ENCODE peak calls at places on chromosomes 7 and 10, in five cellular contexts. N is left ventricle myocardium inferior, B is heart right ventricle, Z is ovary, L is stomach. P is an unnamed sample.

GRCh38 chr10:46523881-46524470 is 32.5 kb downstream of the GPRIN2 start:
- DNase-seq in N (peak; percentile 12), B (no peak), Z (peak; percentile 84), L (peak; percentile 28), P (peak; percentile 94)

GRCh38 chr10:81872206-81872605 is 2.8 kb upstream of the NRG3 start:
- DNase-seq in N (no peak), B (no peak), Z (no peak), L (no peak), P (no peak)

GRCh38 chr7:54841772-54842707 is 83.0 kb upstream of the SEC61G start:
- DNase-seq in N (peak; percentile 38), B (peak; percentile 57), Z (no peak), L (no peak), P (no peak)

GRCh38 chr10:82680688-82681087 is 805.7 kb downstream of the NRG3 start:
- DNase-seq in N (no peak), B (no peak), Z (no peak), L (no peak), P (no peak)

GRCh38 chr7:34596887-34597286 is 61.1 kb upstream of the NPSR1 start:
- DNase-seq in N (no peak), B (no peak), Z (no peak), L (no peak), P (peak; percentile 40)

GRCh38 chr10:112958275-112958995 is 8.4 kb downstream of the TCF7L2 start:
- DNase-seq in N (no peak), B (no peak), Z (no peak), L (no peak), P (no peak)

GRCh38 chr10:123808873-123809272 is 82.7 kb downstream of the CPXM2 start:
- DNase-seq in N (no peak), B (no peak), Z (no peak), L (no peak), P (peak; percentile 73)

GRCh38 chr10:132383026-132383565 is 13.9 kb upstream of the PWWP2B start:
- DNase-seq in N (no peak), B (no peak), Z (no peak), L (no peak), P (no peak)

GRCh38 chr10:43001427-43001795 is 75.5 kb upstream of the RET start:
- DNase-seq in N (no peak), B (no peak), Z (no peak), L (no peak), P (no peak)

GRCh38 chr10:101839421-101840063 is 4.1 kb downstream of the KCNIP2 start:
- DNase-seq in N (peak; percentile 48), B (no peak), Z (no peak), L (peak; percentile 60), P (no peak)

GRCh38 chr7:42053834-42054233 is 183.2 kb downstream of the GLI3 start:
- DNase-seq in N (no peak), B (no peak), Z (no peak), L (no peak), P (no peak)

DNA sequence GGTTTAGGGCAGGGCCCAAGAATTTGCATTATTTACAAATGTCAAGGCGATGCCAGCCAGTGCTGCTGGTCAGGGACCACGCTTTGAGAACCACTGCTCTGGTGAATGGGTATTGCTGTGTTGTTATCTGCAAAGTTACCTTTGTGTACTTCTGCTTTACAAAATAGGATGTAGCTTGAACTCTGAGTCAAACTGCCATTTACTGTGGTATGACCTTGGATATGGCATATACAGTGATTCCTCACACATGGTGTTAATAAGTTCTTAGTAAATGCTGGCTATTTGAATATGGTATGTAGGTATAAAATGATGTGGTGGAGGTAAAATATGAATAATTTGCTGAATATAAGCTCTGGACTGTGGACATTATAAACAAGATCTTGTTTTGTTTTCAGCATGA is 148.9 kb downstream of the AUTS2 start:
- DNase-seq in N (no peak), B (no peak), Z (no peak), L (no peak), P (no peak)
- H3K4me1 ChIP-seq in N (peaks cover 15% of the 10 kb centered on the region), B (peaks cover 6% of the 10 kb centered on the region), Z (peaks cover 6% of the 10 kb centered on the region), L (no peaks in the 10 kb centered on the region), P (peaks cover 9% of the 10 kb centered on the region)

GRCh38 chr7:115032986-115033385 is 111.1 kb downstream of the MDFIC start:
- DNase-seq in N (no peak), B (no peak), Z (no peak), L (no peak), P (no peak)
- TF ChIP-seq CTCF in N (no peak), B (no peak), Z (no peak), L (no peak), P (no peak)

GRCh38 chr7:506391-506831 is 13.2 kb downstream of the PDGFA start:
- DNase-seq in N (peak; percentile 8), B (no peak), Z (no peak), L (no peak), P (no peak)

GRCh38 chr7:505171-505570 is 14.5 kb downstream of the PDGFA start:
- DNase-seq in N (peak; percentile 5), B (no peak), Z (no peak), L (no peak), P (no peak)

GRCh38 chr7:508461-509170 is 11.0 kb downstream of the PDGFA start:
- DNase-seq in N (peak; percentile 2), B (no peak), Z (no peak), L (no peak), P (no peak)

GRCh38 chr7:507623-508305 is 11.9 kb downstream of the PDGFA start:
- DNase-seq in N (peak; percentile 12), B (no peak), Z (no peak), L (no peak), P (no peak)

DNA sequence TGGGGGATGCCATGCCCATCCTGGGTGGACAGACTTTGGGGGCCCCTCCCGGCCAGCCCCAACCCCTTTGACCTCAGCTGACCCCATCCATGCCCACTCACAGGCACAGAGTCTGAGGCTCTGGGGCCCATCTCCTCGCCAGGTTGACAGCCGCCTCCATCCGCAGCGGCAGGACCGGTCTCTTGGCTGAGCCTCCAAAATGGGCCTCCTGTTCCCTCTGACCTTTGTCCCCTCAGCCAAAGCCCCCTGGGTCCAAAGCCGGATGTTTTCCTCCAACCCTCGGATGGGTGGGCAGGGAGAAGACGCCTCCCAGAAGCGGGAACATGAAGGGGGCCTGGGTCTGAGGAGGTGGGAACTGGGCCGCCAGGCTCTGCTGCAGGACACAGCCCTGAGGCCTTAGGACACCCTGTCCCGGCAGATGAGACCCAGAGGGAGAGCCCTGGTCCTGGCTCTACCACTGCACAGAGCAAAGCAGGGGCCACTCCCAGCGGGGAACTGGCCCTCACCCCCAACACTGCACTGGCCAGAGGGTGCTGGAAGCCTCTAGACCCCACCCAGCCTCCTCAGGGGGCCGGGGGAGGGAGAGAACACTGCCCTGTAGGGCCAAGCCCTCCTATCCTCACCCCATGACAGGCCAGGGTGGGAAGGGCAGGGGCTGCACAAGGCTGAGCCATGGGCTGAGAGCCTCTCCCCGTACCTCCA is 12.6 kb downstream of the PDGFA start:
- DNase-seq in N (peak; percentile 7), B (no peak), Z (no peak), L (no peak), P (no peak)
- H3K4me1 ChIP-seq in N (peaks cover 29% of the 10 kb centered on the region), B (peaks cover 23% of the 10 kb centered on the region), Z (no peaks in the 10 kb centered on the region), L (peaks cover 49% of the 10 kb centered on the region), P (peaks cover 6% of the 10 kb centered on the region)

GRCh38 chr7:47762746-47763062 is 180.8 kb upstream of the TNS3 start:
- DNase-seq in N (no peak), B (no peak), Z (no peak), L (no peak), P (no peak)

GRCh38 chr7:47757946-47758371 is 176.0 kb upstream of the TNS3 start:
- DNase-seq in N (peak; percentile 63), B (no peak), Z (peak; percentile 80), L (peak; percentile 41), P (no peak)

GRCh38 chr7:47758546-47758945 is 176.6 kb upstream of the TNS3 start:
- DNase-seq in N (no peak), B (no peak), Z (peak; percentile 16), L (no peak), P (no peak)

GRCh38 chr7:47762207-47762606 is 180.3 kb upstream of the TNS3 start:
- DNase-seq in N (no peak), B (no peak), Z (no peak), L (no peak), P (no peak)

GRCh38 chr7:47759056-47759706 is 177.3 kb upstream of the TNS3 start:
- DNase-seq in N (no peak), B (no peak), Z (no peak), L (no peak), P (no peak)
- TF ChIP-seq CTCF in N (no peak), B (no peak), Z (no peak), L (no peak), P (peak; percentile 60)

GRCh38 chr7:50266893-50267386 is 37.6 kb upstream of the IKZF1 start:
- DNase-seq in N (peak; percentile 17), B (no peak), Z (no peak), L (peak; percentile 42), P (no peak)

GRCh38 chr7:50270531-50271018 is 33.9 kb upstream of the IKZF1 start:
- DNase-seq in N (no peak), B (no peak), Z (no peak), L (no peak), P (no peak)

GRCh38 chr7:50268223-50268622 is 36.3 kb upstream of the IKZF1 start:
- DNase-seq in N (no peak), B (no peak), Z (no peak), L (no peak), P (no peak)

GRCh38 chr7:50267525-50268041 is 36.9 kb upstream of the IKZF1 start:
- DNase-seq in N (no peak), B (no peak), Z (no peak), L (no peak), P (no peak)

GRCh38 chr7:50268990-50269389 is 35.5 kb upstream of the IKZF1 start:
- DNase-seq in N (no peak), B (no peak), Z (no peak), L (no peak), P (no peak)
- H3K4me1 ChIP-seq in N (no peaks in the 10 kb centered on the region), B (no peaks in the 10 kb centered on the region), Z (no peaks in the 10 kb centered on the region), L (no peaks in the 10 kb centered on the region), P (no peaks in the 10 kb centered on the region)

DNA sequence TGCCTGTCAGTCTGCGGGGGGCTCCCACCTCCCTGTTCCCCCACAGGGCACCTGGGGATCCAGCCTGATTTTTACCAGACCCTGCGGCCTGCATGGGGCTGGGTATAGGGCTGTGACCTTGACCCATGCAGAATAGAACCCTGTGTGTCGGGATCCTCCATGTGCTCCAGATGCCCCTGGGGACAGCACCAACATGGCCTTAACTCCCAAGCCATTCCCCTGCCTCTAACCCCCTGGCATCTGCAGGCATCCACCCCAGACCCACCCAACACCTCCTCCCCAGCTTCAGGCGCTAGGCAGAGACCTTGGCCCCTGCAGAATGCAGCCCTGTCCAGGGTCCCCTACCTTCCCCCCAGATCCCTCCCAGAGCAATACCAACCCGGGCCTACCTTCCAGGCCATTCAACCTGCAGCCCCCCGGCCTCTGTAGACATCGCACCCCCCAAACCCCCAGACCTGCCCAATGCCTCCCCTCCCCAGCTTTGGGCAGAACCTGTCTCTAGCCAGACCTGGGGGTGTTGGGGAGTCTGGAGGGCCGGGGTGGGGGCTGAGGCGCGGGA is 770 bp upstream of the ELN start:
- DNase-seq in N (no peak), B (no peak), Z (no peak), L (no peak), P (no peak)
- TF ChIP-seq CTCF in N (no peak), B (peak; percentile 9), Z (no peak), L (no peak), P (no peak)

DNA sequence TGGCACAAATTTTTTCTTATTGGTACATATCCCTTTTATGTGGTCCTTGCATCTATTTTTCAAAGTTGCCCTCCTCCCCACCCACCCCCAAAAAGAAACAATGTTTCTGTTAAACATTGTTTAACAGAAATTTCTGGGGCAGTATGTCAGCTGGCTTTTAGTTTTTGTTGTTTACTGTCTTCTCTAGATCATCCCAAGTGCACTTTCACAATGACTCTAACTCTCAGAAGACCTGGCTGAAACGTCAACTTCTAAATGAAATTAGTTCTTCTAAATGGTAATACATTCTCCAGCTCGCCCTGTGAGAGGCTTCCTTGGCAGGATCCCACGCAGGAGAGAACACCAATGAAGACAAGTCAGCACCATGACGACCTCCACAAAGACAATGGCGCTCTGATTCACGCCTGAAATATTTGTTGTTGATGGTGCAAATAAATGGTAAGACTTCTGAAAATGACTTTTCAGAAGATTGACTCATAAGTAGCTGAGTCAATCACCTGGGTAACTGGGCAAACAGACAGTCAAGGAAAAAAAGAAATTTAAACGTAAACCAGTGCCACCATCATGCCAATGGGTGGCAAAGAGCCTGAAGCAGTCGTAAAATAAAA is 293.7 kb downstream of the FZD1 start:
- DNase-seq in N (no peak), B (no peak), Z (no peak), L (no peak), P (peak; percentile 99)
- H3K4me1 ChIP-seq in N (no peaks in the 10 kb centered on the region), B (no peaks in the 10 kb centered on the region), Z (no peaks in the 10 kb centered on the region), L (no peaks in the 10 kb centered on the region), P (peaks cover 17% of the 10 kb centered on the region)